ENCODE peak calls at places on chromosome 18, in eight cellular contexts. O is activated naive CD8-positive, alpha-beta T cell treated with anti-CD3 and anti-CD28 coated beads for 36 hours; C is dermis microvascular lymphatic vessel endothelial cell; V is GM03348; W is EH; K is fibroblast of pulmonary artery; N is stimulated activated CD4-positive, alpha-beta T cell treated with anti-CD3 and anti-CD28 coated beads, Interleukin-15, amount 100 ng/mL, for 1 hour; H is fibroblast of the aortic adventitia. T is an unnamed sample.

GRCh38 chr18:62999392-62999791 is 284.1 kb downstream of the PHLPP1 start:
- DNase-seq in O (no peak), C (peak), V (peak), W (peak), K (peak), N (no peak), H (peak), T (no peak)

GRCh38 chr18:12424252-12424651 is 16.5 kb downstream of the PRELID3A start:
- DNase-seq in O (no peak), C (no peak), V (no peak), W (no peak), K (no peak), N (no peak), H (no peak), T (no peak)

GRCh38 chr18:28412521-28412920 is 235.6 kb upstream of the CDH2 start:
- DNase-seq in O (no peak), C (no peak), V (peak), W (peak), K (no peak), N (no peak), H (no peak), T (no peak)

GRCh38 chr18:10252494-10252893 is 201.9 kb upstream of the APCDD1 start:
- DNase-seq in O (no peak), C (no peak), V (no peak), W (no peak), K (no peak), N (no peak), H (no peak), T (no peak)

GRCh38 chr18:25726278-25726677 is 364.1 kb downstream of the SS18 start:
- DNase-seq in O (no peak), C (no peak), V (no peak), W (peak), K (peak), N (no peak), H (no peak), T (no peak)

GRCh38 chr18:75200644-75201272 is 8.2 kb downstream of the PTGR3 start:
- DNase-seq in O (no peak), C (no peak), V (no peak), W (peak), K (no peak), N (no peak), H (no peak), T (no peak)

GRCh38 chr18:10235553-10235952 is 218.9 kb upstream of the APCDD1 start:
- DNase-seq in O (no peak), C (no peak), V (no peak), W (peak), K (no peak), N (no peak), H (no peak), T (no peak)

GRCh38 chr18:44732604-44733003 is 51.9 kb downstream of the SETBP1 start:
- DNase-seq in O (no peak), C (no peak), V (no peak), W (no peak), K (no peak), N (no peak), H (no peak), T (no peak)

GRCh38 chr18:79465392-79465991 is 69.8 kb downstream of the NFATC1 start:
- DNase-seq in O (no peak), C (peak), V (no peak), W (no peak), K (no peak), N (no peak), H (no peak), T (no peak)

GRCh38 chr18:79523738-79524180 is 128.0 kb downstream of the NFATC1 start:
- DNase-seq in O (peak), C (peak), V (no peak), W (no peak), K (no peak), N (peak), H (no peak), T (peak)

GRCh38 chr18:7038330-7038846 is 79.2 kb downstream of the LAMA1 start:
- DNase-seq in O (peak), C (peak), V (peak), W (peak), K (peak), N (no peak), H (peak), T (no peak)

GRCh38 chr18:22349317-22349898 is 68.3 kb downstream of the CTAGE1 start:
- DNase-seq in O (no peak), C (no peak), V (no peak), W (no peak), K (peak), N (no peak), H (peak), T (no peak)

GRCh38 chr18:22827216-22827615 is 105.9 kb upstream of the RBBP8 start:
- DNase-seq in O (no peak), C (no peak), V (no peak), W (peak), K (peak), N (no peak), H (peak), T (no peak)

T was measured in T follicular helper cell.